ENCODE peak calls at places on chromosome 3, in six cellular contexts. D is IMR-90, T is WERI-Rb-1, A is lung, I is RWPE1, H is progenitor cell of endocrine pancreas. B is an unnamed sample.

GRCh38 chr3:119529883-119530282 is 29.5 kb downstream of the CD80 start:
- DNase-seq in D (peak), T (no peak), A (no peak), I (no peak), H (no peak), B (no peak)

GRCh38 chr3:186365202-186365974 is 3.4 kb upstream of the DGKG start:
- DNase-seq in D (peak), T (peak), A (no peak), I (peak), H (no peak), B (no peak)

GRCh38 chr3:129796146-129796545 is 97.4 kb downstream of the TMCC1 start:
- DNase-seq in D (no peak), T (no peak), A (no peak), I (no peak), H (no peak), B (no peak)

GRCh38 chr3:468172-468571 is 271.6 kb downstream of the CHL1 start:
- DNase-seq in D (no peak), T (peak), A (no peak), I (no peak), H (no peak), B (no peak)

GRCh38 chr3:185959609-185960517 is 22.0 kb upstream of the TRA2B start:
- DNase-seq in D (peak), T (no peak), A (peak), I (peak), H (no peak), B (no peak)

GRCh38 chr3:29871087-29871486 is 590.2 kb downstream of the RBMS3 start:
- DNase-seq in D (no peak), T (no peak), A (no peak), I (no peak), H (no peak), B (no peak)

GRCh38 chr3:31974454-31974853 is 6.6 kb downstream of the OSBPL10 start:
- DNase-seq in D (peak), T (no peak), A (no peak), I (no peak), H (no peak), B (no peak)

GRCh38 chr3:96843505-96844203 is 29.3 kb downstream of the EPHA6 start:
- DNase-seq in D (no peak), T (no peak), A (no peak), I (no peak), H (no peak), B (no peak)

GRCh38 chr3:183584246-183584913 is 28.9 kb upstream of the KLHL6 start:
- DNase-seq in D (peak), T (peak), A (peak), I (no peak), H (no peak), B (no peak)

GRCh38 chr3:117302448-117302847 is 592.9 kb downstream of the TUSC7 start:
- DNase-seq in D (peak), T (no peak), A (no peak), I (no peak), H (no peak), B (no peak)

GRCh38 chr3:130276203-130276803 is 69.2 kb upstream of the COL6A5 start:
- DNase-seq in D (peak), T (peak), A (no peak), I (peak), H (no peak), B (no peak)

GRCh38 chr3:99627062-99627826 is 11.2 kb upstream of the COL8A1 start:
- DNase-seq in D (peak), T (peak), A (no peak), I (peak), H (no peak), B (no peak)
- TF ChIP-seq CTCF in D (peak), T (peak), A (no peak), I (no peak), H (no peak), B (peak)

GRCh38 chr3:48650723-48651122 is 12.0 kb downstream of the CELSR3 start:
- DNase-seq in D (no peak), T (no peak), A (no peak), I (no peak), H (no peak), B (no peak)
- TF ChIP-seq CTCF in D (no peak), T (no peak), A (no peak), I (no peak), H (no peak), B (no peak)

DNA sequence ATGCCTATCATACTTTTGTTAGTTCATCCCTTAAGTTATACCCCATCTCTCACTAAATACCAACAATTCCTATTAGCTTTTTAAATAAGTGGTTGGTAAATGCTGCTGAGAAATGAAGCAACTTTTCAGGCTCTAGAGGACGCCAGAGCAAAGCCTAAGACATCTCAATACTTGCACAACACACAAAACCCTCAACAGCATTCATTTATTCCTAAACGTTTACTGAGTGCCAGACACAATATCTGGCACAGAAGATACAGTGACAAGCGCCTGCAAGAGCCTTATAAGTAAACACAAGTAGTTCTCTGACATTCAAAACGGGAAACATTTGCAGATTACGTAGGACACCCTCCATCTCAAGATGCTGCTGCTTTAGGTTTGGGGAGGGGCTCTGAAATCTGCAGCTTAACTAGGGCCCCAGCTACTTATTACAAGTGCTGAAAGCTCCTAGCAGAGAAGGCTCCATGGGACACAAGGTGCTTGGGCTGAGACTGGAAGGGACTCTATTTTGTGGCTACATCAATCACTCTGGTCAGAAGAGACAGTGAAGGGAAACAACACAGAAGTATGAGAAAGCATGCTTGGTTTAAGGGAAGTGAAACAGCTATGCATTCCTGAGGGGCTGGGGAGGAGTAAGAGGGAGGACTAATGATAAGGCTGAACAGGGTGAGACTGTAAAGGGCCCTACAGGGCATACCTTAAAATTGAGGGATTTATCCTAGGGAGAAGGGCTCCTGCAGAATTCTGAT is 311.3 kb downstream of the PLCL2 start:
- DNase-seq in D (peak), T (peak), A (no peak), I (no peak), H (no peak), B (no peak)
- TF ChIP-seq CTCF in D (peak), T (peak), A (no peak), I (no peak), H (no peak), B (peak)

GRCh38 chr3:55481918-55482495 is 5.1 kb downstream of the WNT5A start:
- DNase-seq in D (peak), T (peak), A (no peak), I (no peak), H (no peak), B (no peak)
- TF ChIP-seq CTCF in D (peak), T (no peak), A (no peak), I (no peak), H (peak), B (peak)

DNA sequence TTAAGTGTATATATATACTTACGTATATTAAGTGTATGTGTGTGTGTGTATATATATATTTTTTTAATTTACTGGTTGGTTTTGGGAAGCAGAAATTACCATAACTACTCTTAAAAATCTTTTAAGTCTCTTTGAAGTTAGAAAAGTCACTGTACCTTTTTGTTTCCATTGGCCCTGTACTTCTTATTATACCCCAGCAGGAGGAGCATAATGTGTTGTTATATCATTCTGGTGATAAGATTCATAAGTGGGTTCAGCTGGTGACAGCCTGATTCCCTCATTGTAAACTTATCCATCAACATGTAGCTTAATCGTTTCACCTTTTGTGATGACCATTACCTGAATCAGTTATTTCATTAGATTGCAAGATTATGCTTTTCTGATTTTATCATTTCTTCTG is 30.8 kb downstream of the MLH1 start:
- DNase-seq in D (peak), T (no peak), A (no peak), I (no peak), H (no peak), B (no peak)
- TF ChIP-seq CTCF in D (peak), T (no peak), A (peak), I (no peak), H (peak), B (peak)

GRCh38 chr3:100603449-100603848 is 6.0 kb upstream of the ADGRG7 start:
- DNase-seq in D (peak), T (peak), A (no peak), I (peak), H (no peak), B (no peak)
- TF ChIP-seq CTCF in D (peak), T (peak), A (no peak), I (peak), H (peak), B (peak)

DNA sequence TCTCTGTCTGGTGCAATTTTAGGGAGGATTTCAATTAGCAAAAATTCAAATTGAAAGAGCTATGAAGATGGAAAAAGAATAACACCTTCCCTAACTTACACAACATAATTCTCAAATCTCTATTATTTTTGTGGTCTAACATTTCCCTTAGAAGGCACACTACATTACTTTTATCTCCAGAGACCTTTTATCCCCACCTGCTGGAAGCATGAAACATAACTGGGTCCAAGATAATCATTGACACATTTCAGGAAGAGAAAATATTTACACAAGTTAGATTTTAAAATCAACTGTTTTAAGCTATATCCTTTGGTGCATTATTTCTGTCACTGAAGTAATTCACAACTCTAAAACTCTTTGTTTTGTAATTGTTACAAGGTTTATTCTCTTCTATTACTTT is 779.5 kb downstream of the ROBO1 start:
- DNase-seq in D (peak), T (no peak), A (no peak), I (peak), H (no peak), B (no peak)
- TF ChIP-seq CTCF in D (peak), T (peak), A (no peak), I (peak), H (peak), B (peak)

GRCh38 chr3:53817809-53818208 is 28.4 kb downstream of the CHDH start:
- DNase-seq in D (no peak), T (no peak), A (no peak), I (no peak), H (no peak), B (peak)

GRCh38 chr3:53818221-53819162 is 27.7 kb downstream of the CHDH start:
- DNase-seq in D (no peak), T (no peak), A (no peak), I (no peak), H (no peak), B (peak)

GRCh38 chr3:53816430-53816829 is 29.8 kb downstream of the CHDH start:
- DNase-seq in D (no peak), T (no peak), A (no peak), I (no peak), H (no peak), B (peak)

GRCh38 chr3:53815651-53816050 is 30.6 kb downstream of the CHDH start:
- DNase-seq in D (no peak), T (no peak), A (no peak), I (no peak), H (no peak), B (peak)

DNA sequence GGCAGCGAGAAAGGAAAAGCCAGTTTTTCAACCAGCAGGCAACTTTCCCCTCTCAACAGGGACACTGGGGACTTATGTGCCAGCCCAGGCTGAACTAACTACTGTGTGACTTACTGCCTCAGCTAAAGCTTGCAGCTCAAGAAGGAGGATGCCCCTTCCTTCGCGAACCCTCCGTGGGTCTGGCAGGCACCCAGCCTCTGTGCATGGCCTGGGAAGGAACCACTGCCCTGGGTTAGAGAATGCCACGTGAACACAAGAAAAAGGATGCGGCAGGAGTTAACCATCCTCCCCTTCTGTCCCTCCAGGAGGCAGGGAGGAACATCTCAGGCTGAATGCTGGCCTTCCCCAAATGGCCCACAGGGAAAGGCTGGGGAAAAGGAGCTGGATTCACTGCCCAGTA is 29.0 kb downstream of the CHDH start:
- DNase-seq in D (no peak), T (no peak), A (no peak), I (no peak), H (no peak), B (peak)
- TF ChIP-seq CTCF in D (no peak), T (no peak), A (no peak), I (no peak), H (no peak), B (no peak)